ENCODE peak calls at places on chromosomes 13 and 19, in eight cellular contexts. T, C, I, H, U, M, A and G are unnamed samples.

GRCh38 chr19:2167896-2168618 is 4.3 kb downstream of the DOT1L start:
- DNase-seq in H (peak), U (peak), T (peak), M (peak), C (peak), A (no peak), I (no peak), G (no peak)

GRCh38 chr13:78339927-78340326 is 263.4 kb downstream of the POU4F1 start:
- DNase-seq in C (no peak), U (no peak), H (no peak), I (no peak), M (no peak), T (no peak), A (no peak), G (no peak)

GRCh38 chr19:30665449-30665848 is 293.3 kb downstream of the ZNF536 start:
- DNase-seq in U (no peak), C (no peak), H (no peak), A (no peak), T (no peak), I (no peak), M (no peak), G (no peak)

GRCh38 chr19:55641376-55642152 is 762 bp downstream of the ZNF580 start:
- DNase-seq in A (no peak), T (peak), C (peak), M (peak), I (no peak), H (peak), U (no peak), G (no peak)

GRCh38 chr13:28423010-28423409 is 71.9 kb downstream of the FLT1 start:
- DNase-seq in T (no peak), I (no peak), C (no peak), H (no peak), U (peak), M (no peak), A (no peak), G (no peak)

GRCh38 chr13:114017028-114017630 is 43.3 kb upstream of the C13orf46 start:
- DNase-seq in C (peak), I (no peak), A (no peak), H (peak), M (no peak), U (no peak), T (peak), G (no peak)

GRCh38 chr13:92661406-92661805 is 565.2 kb upstream of the GPC6 start:
- DNase-seq in T (no peak), A (no peak), U (no peak), H (no peak), I (no peak), M (no peak), C (no peak), G (no peak)

GRCh38 chr19:31930401-31930800 is 415.0 kb upstream of the ZNF507 start:
- DNase-seq in M (no peak), I (no peak), A (no peak), H (no peak), T (no peak), C (no peak), U (no peak), G (no peak)

GRCh38 chr13:33279898-33280549 is 5.5 kb downstream of the STARD13 start:
- DNase-seq in I (no peak), T (peak), A (peak), H (peak), C (peak), U (no peak), M (peak), G (no peak)

GRCh38 chr13:40779049-40779448 is 8.1 kb upstream of the MRPS31 start:
- DNase-seq in I (no peak), M (no peak), H (no peak), C (no peak), T (no peak), A (no peak), U (no peak), G (no peak)

GRCh38 chr13:20125129-20125782 is 35.6 kb downstream of the GJA3 start:
- DNase-seq in T (peak), I (no peak), U (no peak), C (peak), H (peak), M (peak), A (no peak), G (no peak)

GRCh38 chr19:48696353-48697010 is 711 bp downstream of the FUT2 start:
- DNase-seq in T (no peak), I (no peak), U (no peak), A (peak), C (peak), H (no peak), M (peak), G (no peak)

GRCh38 chr13:52454459-52454824 is 836 bp upstream of the CKAP2 start:
- DNase-seq in T (peak), U (no peak), I (peak), H (peak), C (no peak), M (peak), A (peak), G (no peak)

GRCh38 chr13:92804926-92805325 is 421.7 kb upstream of the GPC6 start:
- DNase-seq in A (no peak), H (no peak), I (no peak), T (peak), M (no peak), U (no peak), C (no peak), G (no peak)

GRCh38 chr19:13825489-13826475 is 30.5 kb downstream of the ZSWIM4 start:
- DNase-seq in I (no peak), U (no peak), M (peak), A (no peak), H (no peak), T (no peak), C (peak), G (no peak)
- TF ChIP-seq CTCF in I (no peak), U (no peak), M (peak), A (no peak), H (peak), T (no peak), C (peak), G (no peak)

GRCh38 chr19:19139876-19140229 is 1.6 kb upstream of the TMEM161A start:
- DNase-seq in H (no peak), C (no peak), T (no peak), U (no peak), A (no peak), I (no peak), M (no peak), G (no peak)
- TF ChIP-seq CTCF in H (no peak), C (peak), T (no peak), U (no peak), A (no peak), I (peak), M (no peak), G (no peak)

GRCh38 chr19:18229474-18229873 is 3.2 kb upstream of the PDE4C start:
- DNase-seq in U (no peak), T (no peak), H (no peak), I (no peak), A (no peak), C (peak), M (no peak), G (no peak)

GRCh38 chr19:18225355-18225701 is 910 bp downstream of the PDE4C start:
- DNase-seq in M (no peak), I (no peak), H (no peak), T (no peak), A (no peak), C (peak), U (no peak), G (no peak)

GRCh38 chr19:18227781-18228271 is 1.6 kb upstream of the PDE4C start:
- DNase-seq in I (no peak), C (peak), A (no peak), T (no peak), U (no peak), H (no peak), M (no peak), G (no peak)

GRCh38 chr19:18225702-18226468 is at the start of gene PDE4C:
- DNase-seq in I (no peak), U (no peak), H (no peak), A (no peak), M (no peak), T (no peak), C (peak), G (no peak)

DNA sequence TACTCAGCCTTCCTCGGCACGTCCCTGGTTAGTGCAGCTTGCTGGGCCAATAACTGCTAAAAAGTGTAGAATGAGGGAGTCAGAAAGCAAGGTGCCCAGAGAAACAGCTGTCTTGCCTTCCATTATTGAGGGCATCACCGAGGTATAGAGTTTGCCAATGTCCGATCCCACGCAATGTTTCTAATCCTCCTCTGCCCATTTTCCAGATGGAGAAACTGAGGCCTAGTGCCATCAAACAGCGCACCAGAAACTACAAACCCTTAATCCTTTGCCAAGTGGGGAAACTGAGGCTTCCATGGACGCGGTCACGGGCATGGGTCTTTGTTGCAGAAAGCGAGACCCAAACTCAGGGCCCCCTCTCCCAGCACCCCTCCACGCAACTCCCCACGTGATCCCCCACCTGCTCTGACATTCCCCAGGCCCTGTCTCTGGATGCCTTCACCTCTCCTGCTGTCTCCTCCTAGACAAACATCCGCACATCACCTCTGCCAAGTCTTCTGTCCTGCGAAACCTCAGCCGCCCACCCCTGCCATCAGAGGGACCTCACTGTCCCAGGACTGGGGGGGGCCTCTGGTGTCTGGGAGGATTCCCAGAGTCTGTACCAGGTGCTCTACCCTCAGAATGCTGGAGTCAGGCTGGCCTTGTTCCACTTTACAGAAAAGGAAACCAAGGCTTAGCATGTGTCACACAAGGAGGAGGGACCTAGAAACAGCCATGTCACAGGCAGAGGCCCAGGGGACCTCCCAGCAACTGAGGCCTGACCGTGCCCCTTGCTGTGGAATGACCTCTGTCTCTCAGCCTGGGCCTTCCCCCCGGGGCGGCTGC is 930 bp upstream of the PDE4C start:
- DNase-seq in C (peak), U (no peak), I (no peak), M (no peak), H (no peak), A (no peak), T (no peak), G (no peak)
- TF ChIP-seq CTCF in C (no peak), U (no peak), I (no peak), M (no peak), H (no peak), A (no peak), T (no peak), G (no peak)

GRCh38 chr19:45587873-45588272 is 3.3 kb upstream of the OPA3 start:
- DNase-seq in U (no peak), M (no peak), T (no peak), I (no peak), A (no peak), C (no peak), H (no peak), G (no peak)

GRCh38 chr19:45589768-45590167 is 5.2 kb upstream of the OPA3 start:
- DNase-seq in T (no peak), C (no peak), H (no peak), M (no peak), U (no peak), I (no peak), A (no peak), G (no peak)

GRCh38 chr19:45581576-45581975 is 3.0 kb downstream of the OPA3 start:
- DNase-seq in A (no peak), M (peak), H (no peak), U (no peak), C (no peak), T (no peak), I (no peak), G (no peak)

GRCh38 chr19:45585158-45585577 is 566 bp upstream of the OPA3 start:
- DNase-seq in H (no peak), A (no peak), T (no peak), I (no peak), U (no peak), M (no peak), C (no peak), G (no peak)

GRCh38 chr19:45584332-45585157 is at the start of gene OPA3:
- DNase-seq in U (peak), C (peak), T (peak), H (peak), I (peak), M (peak), A (peak), G (peak)
- TF ChIP-seq CTCF in U (no peak), C (no peak), T (no peak), H (no peak), I (no peak), M (no peak), A (no peak), G (no peak)

GRCh38 chr19:3275583-3276340 is 51.3 kb downstream of the CELF5 start:
- DNase-seq in I (peak), A (peak), M (peak), C (peak), T (peak), H (peak), U (peak), G (peak)
- TF ChIP-seq CTCF in I (peak), A (peak), M (no peak), C (no peak), T (no peak), H (no peak), U (no peak), G (no peak)

GRCh38 chr19:11905928-11906327 is 18.3 kb downstream of the ZNF69 start:
- DNase-seq in T (no peak), U (no peak), C (no peak), H (no peak), M (no peak), I (no peak), A (no peak), G (no peak)

GRCh38 chr19:11902228-11902627 is 14.6 kb downstream of the ZNF69 start:
- DNase-seq in M (no peak), U (no peak), A (no peak), H (no peak), I (no peak), T (no peak), C (no peak), G (no peak)
- TF ChIP-seq CTCF in M (no peak), U (no peak), A (no peak), H (no peak), I (no peak), T (no peak), C (no peak), G (no peak)

GRCh38 chr19:5323475-5323811 is 17.2 kb downstream of the PTPRS start:
- DNase-seq in H (no peak), I (no peak), C (no peak), M (no peak), A (no peak), U (no peak), T (no peak), G (no peak)

GRCh38 chr19:5321066-5321642 is 19.5 kb downstream of the PTPRS start:
- DNase-seq in T (no peak), C (peak), U (no peak), H (no peak), A (no peak), M (no peak), I (no peak), G (no peak)

GRCh38 chr19:5324947-5325346 is 15.7 kb downstream of the PTPRS start:
- DNase-seq in T (no peak), M (no peak), H (no peak), U (no peak), A (no peak), I (no peak), C (peak), G (no peak)

GRCh38 chr19:5319516-5319915 is 21.1 kb downstream of the PTPRS start:
- DNase-seq in T (no peak), U (no peak), C (no peak), M (no peak), A (no peak), I (no peak), H (no peak), G (no peak)

DNA sequence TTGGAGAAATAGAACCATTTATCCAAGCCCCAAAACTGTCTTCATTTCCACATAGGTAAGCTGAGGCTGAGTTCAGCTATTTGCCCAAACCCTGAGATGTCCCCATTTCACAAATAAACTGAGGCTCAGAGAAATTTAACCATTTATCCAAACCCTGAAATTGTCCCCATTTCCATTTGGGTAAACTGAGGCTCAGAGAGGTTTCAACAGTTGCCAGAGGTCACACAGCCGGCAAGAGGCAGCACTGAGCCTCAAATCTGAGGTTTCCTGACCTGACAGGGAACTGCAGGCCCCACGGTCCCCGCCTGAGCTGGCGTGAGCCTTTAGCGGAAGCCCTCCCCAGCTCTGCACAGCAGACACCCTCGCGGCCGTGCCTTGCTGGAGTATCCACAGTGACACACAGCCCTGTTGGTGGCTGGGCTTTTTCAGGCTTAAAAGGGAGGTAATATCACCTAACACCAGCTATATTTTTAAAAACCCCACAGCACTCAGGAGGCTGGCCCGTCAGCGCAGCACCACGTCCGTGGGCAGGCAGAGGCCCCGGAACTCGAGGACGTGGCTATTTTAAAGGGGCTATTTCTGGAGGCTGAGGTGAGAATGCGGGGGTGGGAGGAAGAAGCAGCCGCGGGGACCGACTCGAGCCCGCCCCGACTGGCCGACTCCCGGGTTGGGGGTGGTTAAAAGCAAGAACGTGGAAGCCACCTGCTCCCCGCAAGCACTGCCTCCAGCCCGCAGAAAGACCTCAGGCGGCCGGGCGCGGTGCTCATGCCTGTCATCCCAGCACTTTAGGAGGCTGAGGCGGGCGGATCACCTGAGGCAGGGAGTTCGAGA is 18.5 kb downstream of the PTPRS start:
- DNase-seq in T (no peak), C (peak), I (no peak), H (no peak), M (no peak), U (no peak), A (no peak), G (no peak)
- TF ChIP-seq CTCF in T (no peak), C (no peak), I (no peak), H (no peak), M (no peak), U (no peak), A (no peak), G (no peak)

DNA sequence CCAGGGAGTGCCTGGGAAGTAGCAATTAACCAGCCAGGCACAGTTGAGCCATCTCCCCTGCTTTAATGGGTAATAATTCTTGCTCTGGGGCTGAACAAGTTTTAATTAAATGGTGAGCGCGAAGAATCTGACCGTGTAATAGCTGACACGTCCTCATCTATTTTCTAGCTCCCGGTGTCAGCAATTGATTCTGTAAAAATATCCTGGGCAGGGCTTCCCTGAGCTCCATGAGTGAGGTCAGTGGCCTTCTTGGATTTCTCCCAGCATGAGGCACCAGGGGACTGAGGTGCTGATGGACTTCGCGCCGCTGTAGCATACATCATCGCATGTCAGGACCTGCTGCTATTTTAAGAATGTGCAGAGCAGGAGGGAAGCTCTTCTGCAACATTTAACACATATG is 27.0 kb downstream of the SIPA1L3 start:
- DNase-seq in U (no peak), H (peak), M (peak), A (peak), I (no peak), C (no peak), T (peak), G (no peak)
- TF ChIP-seq CTCF in U (no peak), H (no peak), M (no peak), A (no peak), I (no peak), C (no peak), T (no peak), G (no peak)

DNA sequence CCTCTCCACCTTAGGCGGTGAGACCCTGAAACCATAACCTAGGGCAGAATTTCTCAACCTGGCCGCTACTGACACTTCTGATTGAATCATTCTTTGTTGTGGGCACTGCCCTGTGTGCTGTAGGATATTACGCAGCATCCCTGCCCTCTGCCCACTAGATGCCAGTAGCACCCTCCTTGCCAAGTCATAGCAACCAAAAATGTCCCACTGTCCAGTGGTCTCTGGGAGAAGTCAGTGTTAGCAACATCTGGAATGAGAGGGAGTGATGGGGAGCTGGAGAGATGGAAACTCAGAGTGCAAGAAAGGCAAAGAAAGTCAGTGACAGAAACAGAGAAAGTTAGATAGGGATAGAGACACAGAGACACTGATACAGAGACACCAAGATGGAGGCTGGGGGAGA is 13.6 kb downstream of the KLK4 start:
- DNase-seq in C (no peak), I (no peak), H (no peak), U (no peak), A (no peak), M (no peak), T (no peak), G (no peak)
- TF ChIP-seq CTCF in C (no peak), I (no peak), H (no peak), U (no peak), A (no peak), M (no peak), T (no peak), G (no peak)